ENCODE peak calls at places on chromosome 10, in ten cellular contexts. One of them, this sample, is unnamed. For H3K27me3, the result is how much of the 10 kb centered on the place peaks cover.

GRCh38 chr10:122323941-122324675 is 50.4 kb upstream of the PLEKHA1 start:
- DNase-seq in heart right ventricle: no peak
- DNase-seq in Peyer's patch: no peak
- DNase-seq in PC-9: no peak
- DNase-seq in MM.1S: no peak
- DNase-seq in GM23338: no peak
- DNase-seq in kidney epithelial cell: peak
- DNase-seq in fibroblast of lung: no peak
- DNase-seq in AG04450: no peak
- DNase-seq in left ventricle myocardium inferior: no peak
- DNase-seq in this sample: no peak

GRCh38 chr10:93873427-93874115 is 20.2 kb upstream of the SLC35G1 start:
- DNase-seq in heart right ventricle: no peak
- DNase-seq in Peyer's patch: no peak
- DNase-seq in PC-9: peak
- DNase-seq in MM.1S: no peak
- DNase-seq in GM23338: peak
- DNase-seq in kidney epithelial cell: peak
- DNase-seq in fibroblast of lung: peak
- DNase-seq in AG04450: no peak
- DNase-seq in left ventricle myocardium inferior: no peak
- DNase-seq in this sample: no peak

GRCh38 chr10:100881552-100882250 is 31.1 kb upstream of the SLF2 start:
- DNase-seq in heart right ventricle: no peak
- DNase-seq in Peyer's patch: no peak
- DNase-seq in PC-9: no peak
- DNase-seq in MM.1S: no peak
- DNase-seq in GM23338: no peak
- DNase-seq in kidney epithelial cell: no peak
- DNase-seq in fibroblast of lung: no peak
- DNase-seq in AG04450: no peak
- DNase-seq in left ventricle myocardium inferior: no peak
- DNase-seq in this sample: no peak

GRCh38 chr10:114389429-114389828 is 14.9 kb downstream of the AFAP1L2 start:
- DNase-seq in heart right ventricle: no peak
- DNase-seq in Peyer's patch: no peak
- DNase-seq in PC-9: peak
- DNase-seq in MM.1S: no peak
- DNase-seq in GM23338: no peak
- DNase-seq in kidney epithelial cell: peak
- DNase-seq in fibroblast of lung: peak
- DNase-seq in AG04450: no peak
- DNase-seq in left ventricle myocardium inferior: no peak
- DNase-seq in this sample: no peak

GRCh38 chr10:47264797-47265281 is 35.2 kb upstream of the GDF10 start:
- DNase-seq in heart right ventricle: no peak
- DNase-seq in Peyer's patch: no peak
- DNase-seq in PC-9: no peak
- DNase-seq in MM.1S: no peak
- DNase-seq in GM23338: no peak
- DNase-seq in kidney epithelial cell: no peak
- DNase-seq in fibroblast of lung: no peak
- DNase-seq in AG04450: no peak
- DNase-seq in left ventricle myocardium inferior: no peak
- DNase-seq in this sample: no peak

GRCh38 chr10:126247454-126247975 is 140.8 kb downstream of the ADAM12 start:
- DNase-seq in heart right ventricle: peak
- DNase-seq in Peyer's patch: no peak
- DNase-seq in PC-9: peak
- DNase-seq in MM.1S: no peak
- DNase-seq in GM23338: no peak
- DNase-seq in kidney epithelial cell: peak
- DNase-seq in fibroblast of lung: peak
- DNase-seq in AG04450: peak
- DNase-seq in left ventricle myocardium inferior: peak
- DNase-seq in this sample: peak

GRCh38 chr10:58326967-58327381 is 7.8 kb upstream of the UBE2D1 start:
- DNase-seq in heart right ventricle: peak
- DNase-seq in Peyer's patch: no peak
- DNase-seq in PC-9: no peak
- DNase-seq in MM.1S: no peak
- DNase-seq in GM23338: peak
- DNase-seq in kidney epithelial cell: no peak
- DNase-seq in fibroblast of lung: peak
- DNase-seq in AG04450: no peak
- DNase-seq in left ventricle myocardium inferior: peak
- DNase-seq in this sample: peak

GRCh38 chr10:21257919-21258318 is 267.6 kb downstream of the SKIDA1 start:
- DNase-seq in heart right ventricle: no peak
- DNase-seq in Peyer's patch: no peak
- DNase-seq in PC-9: no peak
- DNase-seq in MM.1S: no peak
- DNase-seq in GM23338: no peak
- DNase-seq in kidney epithelial cell: no peak
- DNase-seq in fibroblast of lung: peak
- DNase-seq in AG04450: no peak
- DNase-seq in left ventricle myocardium inferior: no peak
- DNase-seq in this sample: no peak

GRCh38 chr10:123007558-123008378 is 827 bp downstream of the IKZF5 start:
- DNase-seq in heart right ventricle: peak
- DNase-seq in Peyer's patch: no peak
- DNase-seq in PC-9: peak
- DNase-seq in MM.1S: peak
- DNase-seq in GM23338: peak
- DNase-seq in kidney epithelial cell: peak
- DNase-seq in fibroblast of lung: peak
- DNase-seq in AG04450: peak
- DNase-seq in left ventricle myocardium inferior: no peak
- DNase-seq in this sample: peak

GRCh38 chr10:133357293-133358151 is at the start of gene FUOM:
- DNase-seq in heart right ventricle: peak
- DNase-seq in Peyer's patch: peak
- DNase-seq in PC-9: peak
- DNase-seq in MM.1S: no peak
- DNase-seq in GM23338: peak
- DNase-seq in kidney epithelial cell: no peak
- DNase-seq in fibroblast of lung: peak
- DNase-seq in AG04450: no peak
- DNase-seq in left ventricle myocardium inferior: peak
- DNase-seq in this sample: peak

GRCh38 chr10:91144961-91145360 is 75.5 kb upstream of the PCGF5 start:
- DNase-seq in heart right ventricle: no peak
- DNase-seq in Peyer's patch: no peak
- DNase-seq in PC-9: no peak
- DNase-seq in MM.1S: no peak
- DNase-seq in GM23338: no peak
- DNase-seq in kidney epithelial cell: no peak
- DNase-seq in fibroblast of lung: peak
- DNase-seq in AG04450: no peak
- DNase-seq in left ventricle myocardium inferior: no peak
- DNase-seq in this sample: no peak

GRCh38 chr10:60312818-60313588 is 76.7 kb downstream of the ANK3 start:
- DNase-seq in heart right ventricle: no peak
- DNase-seq in Peyer's patch: no peak
- DNase-seq in PC-9: peak
- DNase-seq in MM.1S: no peak
- DNase-seq in GM23338: no peak
- DNase-seq in kidney epithelial cell: no peak
- DNase-seq in fibroblast of lung: peak
- DNase-seq in AG04450: no peak
- DNase-seq in left ventricle myocardium inferior: no peak
- DNase-seq in this sample: no peak

GRCh38 chr10:114703377-114704125 is 45.5 kb upstream of the ABLIM1 start:
- DNase-seq in heart right ventricle: no peak
- DNase-seq in Peyer's patch: no peak
- DNase-seq in PC-9: no peak
- DNase-seq in MM.1S: no peak
- DNase-seq in GM23338: peak
- DNase-seq in kidney epithelial cell: no peak
- DNase-seq in fibroblast of lung: no peak
- DNase-seq in AG04450: no peak
- DNase-seq in left ventricle myocardium inferior: no peak
- DNase-seq in this sample: no peak

GRCh38 chr10:28973309-28973972 is 296.1 kb downstream of the BAMBI start:
- DNase-seq in heart right ventricle: no peak
- DNase-seq in Peyer's patch: no peak
- DNase-seq in PC-9: no peak
- DNase-seq in MM.1S: no peak
- DNase-seq in GM23338: no peak
- DNase-seq in kidney epithelial cell: no peak
- DNase-seq in fibroblast of lung: no peak
- DNase-seq in AG04450: no peak
- DNase-seq in left ventricle myocardium inferior: no peak
- DNase-seq in this sample: no peak

GRCh38 chr10:79928028-79928583 is 20.8 kb downstream of the SFTPD start:
- DNase-seq in heart right ventricle: no peak
- DNase-seq in Peyer's patch: no peak
- DNase-seq in PC-9: no peak
- DNase-seq in MM.1S: no peak
- DNase-seq in GM23338: no peak
- DNase-seq in kidney epithelial cell: no peak
- DNase-seq in fibroblast of lung: no peak
- DNase-seq in AG04450: no peak
- DNase-seq in left ventricle myocardium inferior: no peak
- DNase-seq in this sample: no peak

GRCh38 chr10:54776622-54777021 is 24.4 kb downstream of the PCDH15 start:
- DNase-seq in heart right ventricle: no peak
- DNase-seq in Peyer's patch: no peak
- DNase-seq in PC-9: no peak
- DNase-seq in MM.1S: no peak
- DNase-seq in GM23338: no peak
- DNase-seq in kidney epithelial cell: no peak
- DNase-seq in fibroblast of lung: no peak
- DNase-seq in AG04450: no peak
- DNase-seq in left ventricle myocardium inferior: no peak
- DNase-seq in this sample: no peak

DNA sequence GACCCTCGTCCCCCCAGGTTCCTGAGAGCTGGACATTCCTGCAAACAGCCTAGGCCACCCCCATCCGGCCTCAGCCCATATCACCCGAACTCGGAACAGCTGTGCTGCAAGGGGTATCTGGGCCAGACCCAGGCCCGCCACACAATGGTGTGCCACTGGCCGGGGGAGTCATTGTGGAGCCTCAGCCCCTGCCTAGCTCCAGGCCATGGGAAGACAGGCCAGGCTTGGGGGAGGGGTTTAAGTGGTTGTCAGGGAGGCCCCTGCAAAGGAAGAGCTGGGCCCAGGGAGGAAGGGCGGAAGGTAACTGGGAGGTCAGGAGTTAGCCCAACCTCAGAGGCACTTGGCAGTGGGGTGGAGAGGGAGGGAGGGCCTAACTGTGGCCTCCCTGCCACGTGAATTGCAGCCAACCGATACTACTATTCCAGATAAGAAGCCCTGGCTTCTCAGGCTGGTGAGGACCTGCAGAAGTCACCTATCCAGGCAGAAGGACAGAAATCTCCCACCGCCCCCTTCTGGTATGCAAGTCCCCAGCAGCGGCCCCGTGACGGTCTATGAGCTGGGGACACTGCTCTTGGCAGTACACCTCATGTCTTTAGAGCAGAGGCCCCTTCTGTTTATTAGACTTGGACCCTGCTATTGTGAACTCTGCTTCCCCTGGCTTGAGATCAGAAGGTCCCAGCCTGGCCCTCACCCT is 26.8 kb downstream of the VSIR start:
- DNase-seq in heart right ventricle: peak
- DNase-seq in Peyer's patch: no peak
- DNase-seq in PC-9: peak
- DNase-seq in MM.1S: no peak
- DNase-seq in GM23338: peak
- DNase-seq in kidney epithelial cell: no peak
- DNase-seq in fibroblast of lung: no peak
- DNase-seq in AG04450: no peak
- DNase-seq in left ventricle myocardium inferior: peak
- DNase-seq in this sample: peak
- TF ChIP-seq CTCF in heart right ventricle: peak
- TF ChIP-seq CTCF in Peyer's patch: no peak
- TF ChIP-seq CTCF in PC-9: no peak
- TF ChIP-seq CTCF in MM.1S: no peak
- TF ChIP-seq CTCF in GM23338: peak
- TF ChIP-seq CTCF in kidney epithelial cell: no peak
- TF ChIP-seq CTCF in fibroblast of lung: no peak
- TF ChIP-seq CTCF in AG04450: no peak
- TF ChIP-seq CTCF in left ventricle myocardium inferior: peak
- TF ChIP-seq CTCF in this sample: no peak

GRCh38 chr10:75430000-75430763 is 1.2 kb upstream of the LRMDA start:
- DNase-seq in heart right ventricle: peak
- DNase-seq in Peyer's patch: no peak
- DNase-seq in PC-9: no peak
- DNase-seq in MM.1S: no peak
- DNase-seq in GM23338: peak
- DNase-seq in kidney epithelial cell: no peak
- DNase-seq in fibroblast of lung: no peak
- DNase-seq in AG04450: no peak
- DNase-seq in left ventricle myocardium inferior: peak
- DNase-seq in this sample: peak
- H3K27me3 ChIP-seq in heart right ventricle: under half
- H3K27me3 ChIP-seq in Peyer's patch: under half
- H3K27me3 ChIP-seq in PC-9: under half
- H3K27me3 ChIP-seq in MM.1S: under half
- H3K27me3 ChIP-seq in GM23338: half or more
- H3K27me3 ChIP-seq in kidney epithelial cell: under half
- H3K27me3 ChIP-seq in fibroblast of lung: under half
- H3K27me3 ChIP-seq in AG04450: under half
- H3K27me3 ChIP-seq in left ventricle myocardium inferior: under half
- H3K27me3 ChIP-seq in this sample: under half

GRCh38 chr10:8403711-8404371 is 349.4 kb downstream of the GATA3 start:
- DNase-seq in heart right ventricle: no peak
- DNase-seq in Peyer's patch: no peak
- DNase-seq in PC-9: peak
- DNase-seq in MM.1S: peak
- DNase-seq in GM23338: peak
- DNase-seq in kidney epithelial cell: no peak
- DNase-seq in fibroblast of lung: no peak
- DNase-seq in AG04450: no peak
- DNase-seq in left ventricle myocardium inferior: no peak
- DNase-seq in this sample: no peak
- TF ChIP-seq CTCF in heart right ventricle: no peak
- TF ChIP-seq CTCF in Peyer's patch: no peak
- TF ChIP-seq CTCF in PC-9: peak
- TF ChIP-seq CTCF in MM.1S: peak
- TF ChIP-seq CTCF in GM23338: peak
- TF ChIP-seq CTCF in kidney epithelial cell: no peak
- TF ChIP-seq CTCF in fibroblast of lung: no peak
- TF ChIP-seq CTCF in AG04450: no peak
- TF ChIP-seq CTCF in left ventricle myocardium inferior: no peak
- TF ChIP-seq CTCF in this sample: no peak

DNA sequence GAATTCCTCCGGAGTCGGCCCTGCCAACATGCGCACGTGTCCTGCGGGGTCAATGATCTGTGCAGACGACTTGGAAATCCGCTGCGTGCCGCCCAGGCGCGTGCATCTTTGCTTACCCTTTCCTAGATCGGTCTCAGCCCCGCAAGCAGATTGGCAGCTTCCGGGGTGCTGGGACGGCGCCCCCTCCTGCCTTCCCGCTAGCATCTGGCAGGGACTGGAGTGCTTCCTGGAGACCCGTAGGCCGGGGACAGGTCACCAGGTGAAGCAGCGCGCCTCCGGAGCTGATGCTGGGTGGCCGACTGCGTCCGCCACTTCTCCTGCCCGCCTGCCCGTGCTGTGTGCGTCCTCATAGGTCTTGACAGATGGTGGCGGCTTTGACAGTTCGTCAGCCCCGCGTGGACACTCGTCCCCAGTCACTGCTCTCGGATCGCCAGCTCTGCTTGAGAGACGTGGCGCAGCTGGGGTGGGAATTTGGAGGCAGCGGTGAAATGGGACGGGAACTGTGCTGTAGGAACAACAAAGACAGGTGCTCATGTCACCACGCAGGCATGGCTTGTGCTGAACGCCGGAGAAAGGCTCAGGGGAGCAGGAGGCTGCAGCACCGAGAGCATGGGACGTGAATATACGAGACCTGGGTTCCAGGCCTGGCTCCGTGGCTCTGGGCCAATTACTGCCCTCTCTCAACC is 21.9 kb upstream of the KCNK18 start:
- DNase-seq in heart right ventricle: no peak
- DNase-seq in Peyer's patch: peak
- DNase-seq in PC-9: no peak
- DNase-seq in MM.1S: peak
- DNase-seq in GM23338: peak
- DNase-seq in kidney epithelial cell: no peak
- DNase-seq in fibroblast of lung: no peak
- DNase-seq in AG04450: no peak
- DNase-seq in left ventricle myocardium inferior: no peak
- DNase-seq in this sample: peak
- H3K27me3 ChIP-seq in heart right ventricle: half or more
- H3K27me3 ChIP-seq in Peyer's patch: under half
- H3K27me3 ChIP-seq in PC-9: under half
- H3K27me3 ChIP-seq in MM.1S: under half
- H3K27me3 ChIP-seq in GM23338: half or more
- H3K27me3 ChIP-seq in kidney epithelial cell: under half
- H3K27me3 ChIP-seq in fibroblast of lung: under half
- H3K27me3 ChIP-seq in AG04450: under half
- H3K27me3 ChIP-seq in left ventricle myocardium inferior: half or more
- H3K27me3 ChIP-seq in this sample: under half

This sample was measured in left lung.